ENCODE peak calls at places on chromosomes 11 and 22, in nine cellular contexts. One of them, this sample, is unnamed.

GRCh38 chr22:40853330-40853729 is 3.1 kb downstream of the ST13 start:
- DNase-seq in dermis blood vessel endothelial cell: no peak
- DNase-seq in CD8-positive, alpha-beta T cell: no peak
- DNase-seq in hypothalamus: no peak
- DNase-seq in GF-D8: no peak
- DNase-seq in fibroblast of lung: no peak
- DNase-seq in NCI-H1092: no peak
- DNase-seq in Ammon's horn: no peak
- DNase-seq in RPMI7951: no peak
- DNase-seq in this sample: no peak

GRCh38 chr11:36306888-36307287 is 10.8 kb downstream of the PRR5L start:
- DNase-seq in dermis blood vessel endothelial cell: peak
- DNase-seq in CD8-positive, alpha-beta T cell: no peak
- DNase-seq in hypothalamus: no peak
- DNase-seq in GF-D8: no peak
- DNase-seq in fibroblast of lung: peak
- DNase-seq in NCI-H1092: no peak
- DNase-seq in Ammon's horn: no peak
- DNase-seq in RPMI7951: peak
- DNase-seq in this sample: no peak

GRCh38 chr11:110921742-110922200 is 209.5 kb upstream of the ARHGAP20 start:
- DNase-seq in dermis blood vessel endothelial cell: no peak
- DNase-seq in CD8-positive, alpha-beta T cell: no peak
- DNase-seq in hypothalamus: no peak
- DNase-seq in GF-D8: no peak
- DNase-seq in fibroblast of lung: peak
- DNase-seq in NCI-H1092: no peak
- DNase-seq in Ammon's horn: peak
- DNase-seq in RPMI7951: no peak
- DNase-seq in this sample: no peak

GRCh38 chr22:17782621-17783020 is 8.4 kb upstream of the BID start:
- DNase-seq in dermis blood vessel endothelial cell: no peak
- DNase-seq in CD8-positive, alpha-beta T cell: no peak
- DNase-seq in hypothalamus: no peak
- DNase-seq in GF-D8: no peak
- DNase-seq in fibroblast of lung: no peak
- DNase-seq in NCI-H1092: no peak
- DNase-seq in Ammon's horn: no peak
- DNase-seq in RPMI7951: no peak
- DNase-seq in this sample: no peak

GRCh38 chr11:24496728-24497396 is at the start of gene LUZP2:
- DNase-seq in dermis blood vessel endothelial cell: peak
- DNase-seq in CD8-positive, alpha-beta T cell: no peak
- DNase-seq in hypothalamus: no peak
- DNase-seq in GF-D8: no peak
- DNase-seq in fibroblast of lung: peak
- DNase-seq in NCI-H1092: no peak
- DNase-seq in Ammon's horn: peak
- DNase-seq in RPMI7951: no peak
- DNase-seq in this sample: peak

GRCh38 chr11:78101073-78101472 is 21.4 kb upstream of the NDUFC2 start:
- DNase-seq in dermis blood vessel endothelial cell: no peak
- DNase-seq in CD8-positive, alpha-beta T cell: no peak
- DNase-seq in hypothalamus: no peak
- DNase-seq in GF-D8: no peak
- DNase-seq in fibroblast of lung: peak
- DNase-seq in NCI-H1092: peak
- DNase-seq in Ammon's horn: no peak
- DNase-seq in RPMI7951: no peak
- DNase-seq in this sample: no peak

GRCh38 chr11:64841592-64842365 is 2.7 kb downstream of the CDC42BPG start:
- DNase-seq in dermis blood vessel endothelial cell: no peak
- DNase-seq in CD8-positive, alpha-beta T cell: no peak
- DNase-seq in hypothalamus: no peak
- DNase-seq in GF-D8: no peak
- DNase-seq in fibroblast of lung: no peak
- DNase-seq in NCI-H1092: no peak
- DNase-seq in Ammon's horn: no peak
- DNase-seq in RPMI7951: no peak
- DNase-seq in this sample: no peak

GRCh38 chr11:74138021-74138420 is 32.8 kb downstream of the C2CD3 start:
- DNase-seq in dermis blood vessel endothelial cell: peak
- DNase-seq in CD8-positive, alpha-beta T cell: no peak
- DNase-seq in hypothalamus: no peak
- DNase-seq in GF-D8: no peak
- DNase-seq in fibroblast of lung: peak
- DNase-seq in NCI-H1092: no peak
- DNase-seq in Ammon's horn: no peak
- DNase-seq in RPMI7951: no peak
- DNase-seq in this sample: no peak

GRCh38 chr11:68375337-68375736 is 62.9 kb downstream of the LRP5 start:
- DNase-seq in dermis blood vessel endothelial cell: no peak
- DNase-seq in CD8-positive, alpha-beta T cell: no peak
- DNase-seq in hypothalamus: no peak
- DNase-seq in GF-D8: no peak
- DNase-seq in fibroblast of lung: no peak
- DNase-seq in NCI-H1092: no peak
- DNase-seq in Ammon's horn: no peak
- DNase-seq in RPMI7951: no peak
- DNase-seq in this sample: no peak

This sample was measured in frontal cortex.